ENCODE peak calls at places on chromosome 2, in six cellular contexts. K, F, B, J, I and Q are unnamed samples.

GRCh38 chr2:126877041-126877440 is 21.6 kb upstream of the TEX51 start:
- DNase-seq in F (no peak), I (no peak), B (no peak), K (no peak), J (no peak), Q (no peak)

GRCh38 chr2:12931211-12931844 is 214.6 kb downstream of the TRIB2 start:
- DNase-seq in B (no peak), F (peak), K (peak), J (peak), I (peak), Q (peak)

GRCh38 chr2:240254337-240255164 is 114.1 kb upstream of the OTOS start:
- DNase-seq in F (no peak), J (no peak), I (no peak), K (no peak), B (no peak), Q (no peak)

GRCh38 chr2:166074430-166074829 is 53.4 kb downstream of the SCN1A start:
- DNase-seq in K (no peak), I (no peak), J (peak), B (no peak), F (no peak), Q (no peak)

GRCh38 chr2:133377021-133377481 is 191.2 kb downstream of the NCKAP5 start:
- DNase-seq in F (no peak), J (peak), K (no peak), B (no peak), I (peak), Q (no peak)

GRCh38 chr2:67879586-67880290 is 183.1 kb downstream of the C1D start:
- DNase-seq in I (peak), J (peak), B (no peak), F (no peak), K (no peak), Q (peak)

GRCh38 chr2:56522605-56523089 is 338.9 kb downstream of the CCDC85A start:
- DNase-seq in K (no peak), J (peak), B (peak), I (no peak), F (no peak), Q (peak)

GRCh38 chr2:200968162-200968561 is 4.7 kb upstream of the ORC2 start:
- DNase-seq in I (peak), B (no peak), K (peak), J (no peak), F (no peak), Q (peak)

GRCh38 chr2:8573234-8573941 is 108.5 kb upstream of the ID2 start:
- DNase-seq in I (no peak), F (no peak), B (no peak), K (no peak), J (no peak), Q (no peak)

GRCh38 chr2:240520143-240520973 is 37.4 kb downstream of the ANKMY1 start:
- DNase-seq in B (no peak), K (no peak), J (no peak), F (no peak), I (no peak), Q (no peak)

GRCh38 chr2:201450910-201451329 is 338 bp downstream of the TRAK2 start:
- DNase-seq in B (no peak), K (no peak), F (no peak), I (no peak), J (peak), Q (no peak)

GRCh38 chr2:55498582-55498981 is 20.9 kb upstream of the CFAP36 start:
- DNase-seq in F (no peak), B (no peak), K (no peak), I (no peak), J (no peak), Q (no peak)

GRCh38 chr2:226607379-226607778 is 192.2 kb downstream of the IRS1 start:
- DNase-seq in K (no peak), I (no peak), J (peak), F (no peak), B (no peak), Q (peak)

GRCh38 chr2:148201075-148202004 is 180.4 kb downstream of the MBD5 start:
- DNase-seq in J (peak), K (peak), F (peak), B (peak), I (peak), Q (peak)

GRCh38 chr2:98461650-98462049 is 17.0 kb downstream of the INPP4A start:
- DNase-seq in B (no peak), K (no peak), I (no peak), J (no peak), F (no peak), Q (no peak)

GRCh38 chr2:139160838-139161237 is 380.6 kb upstream of the NXPH2 start:
- DNase-seq in F (no peak), B (no peak), I (no peak), J (peak), K (no peak), Q (no peak)

GRCh38 chr2:6471419-6471818 is 394.3 kb downstream of the CMPK2 start:
- DNase-seq in J (no peak), F (no peak), K (no peak), I (no peak), B (no peak), Q (no peak)

GRCh38 chr2:65263257-65263656 is 35.6 kb downstream of the ACTR2 start:
- DNase-seq in I (no peak), J (no peak), F (no peak), B (no peak), K (no peak), Q (no peak)

GRCh38 chr2:120231974-120232635 is 8.9 kb upstream of the TMEM185B start:
- DNase-seq in F (peak), J (peak), I (peak), K (no peak), B (no peak), Q (no peak)

GRCh38 chr2:173716458-173717052 is 248.6 kb downstream of the SP3 start:
- DNase-seq in B (no peak), K (no peak), F (no peak), I (peak), J (no peak), Q (peak)

GRCh38 chr2:197599285-197599965 is 76.0 kb downstream of the RFTN2 start:
- DNase-seq in B (no peak), I (peak), K (peak), F (peak), J (peak), Q (peak)

GRCh38 chr2:218400167-218400929 is 680 bp downstream of the CTDSP1 start:
- DNase-seq in I (peak), J (no peak), B (peak), K (peak), F (peak), Q (peak)

GRCh38 chr2:72924353-72925240 is 7.3 kb downstream of the EMX1 start:
- DNase-seq in K (peak), I (no peak), J (no peak), F (no peak), B (no peak), Q (no peak)

GRCh38 chr2:118686364-118686763 is 161.1 kb downstream of the EN1 start:
- DNase-seq in B (no peak), F (no peak), I (peak), K (no peak), J (peak), Q (peak)

GRCh38 chr2:74226648-74227213 is 28.3 kb downstream of the MTHFD2 start:
- DNase-seq in F (no peak), K (no peak), B (no peak), I (peak), J (peak), Q (peak)

GRCh38 chr2:233655043-233655442 is 16.7 kb upstream of the UGT1A9 start:
- DNase-seq in K (no peak), J (no peak), B (no peak), F (no peak), I (no peak), Q (no peak)
- TF ChIP-seq CTCF in K (no peak), J (no peak), B (no peak), F (no peak), I (no peak), Q (no peak)

GRCh38 chr2:47519147-47519537 is 116.2 kb downstream of the MSH2 start:
- DNase-seq in B (no peak), K (no peak), I (no peak), F (no peak), J (no peak), Q (no peak)

GRCh38 chr2:47520302-47520630 is 117.3 kb downstream of the MSH2 start:
- DNase-seq in B (no peak), J (no peak), I (no peak), F (no peak), K (peak), Q (no peak)

GRCh38 chr2:47521666-47522285 is 118.8 kb downstream of the MSH2 start:
- DNase-seq in J (no peak), F (no peak), K (no peak), B (no peak), I (no peak), Q (no peak)

GRCh38 chr2:47519604-47520301 is 116.8 kb downstream of the MSH2 start:
- DNase-seq in K (no peak), B (no peak), F (no peak), I (no peak), J (no peak), Q (no peak)

DNA sequence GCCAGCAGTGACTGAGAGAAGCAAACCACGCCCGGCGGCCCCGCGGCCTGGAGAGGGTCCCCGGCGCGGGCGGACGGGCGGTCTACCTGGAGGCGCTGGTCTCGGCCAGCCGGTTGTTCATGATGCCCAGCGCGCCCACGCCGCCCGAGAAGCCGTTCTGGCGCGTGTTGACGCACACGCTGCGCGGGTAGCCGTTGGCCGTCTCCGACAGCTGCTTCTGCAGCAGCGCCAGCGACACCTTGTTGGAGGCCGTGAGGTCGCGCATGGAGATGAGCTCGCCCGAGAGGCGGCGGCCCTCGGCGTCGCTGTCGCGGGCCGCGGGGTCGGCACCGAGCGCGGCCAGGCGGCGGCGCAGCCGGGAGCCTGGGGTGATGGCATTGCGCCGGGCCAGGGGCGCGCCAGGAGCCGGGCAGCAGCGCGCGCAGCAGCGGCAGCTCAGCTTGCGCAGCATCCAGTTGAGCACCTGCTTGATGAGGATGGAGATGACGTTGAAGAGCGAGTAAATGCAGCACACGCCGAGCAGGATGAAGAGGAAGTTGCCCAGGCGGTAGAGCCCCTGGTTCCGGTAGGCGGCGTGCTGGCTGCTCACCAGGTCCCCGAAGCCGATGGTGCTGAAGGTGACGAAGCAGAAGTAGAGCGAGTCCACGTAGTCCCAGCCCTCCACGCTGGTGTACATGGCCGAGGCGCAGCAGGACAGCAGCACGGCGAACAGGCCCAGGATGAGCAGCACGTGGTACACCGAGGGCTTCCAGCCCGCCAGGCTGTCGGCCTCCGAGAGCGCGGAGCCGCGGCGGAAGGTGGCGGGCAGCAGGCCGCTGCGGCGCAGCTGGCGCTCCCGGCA is 118.1 kb downstream of the MSH2 start:
- DNase-seq in J (peak), F (no peak), B (peak), I (peak), K (peak), Q (no peak)
- TF ChIP-seq CTCF in J (peak), F (no peak), B (no peak), I (peak), K (peak), Q (no peak)

GRCh38 chr2:175676813-175677212 is 325.3 kb downstream of the LNPK start:
- DNase-seq in I (no peak), F (no peak), B (no peak), K (no peak), J (no peak), Q (no peak)
- TF ChIP-seq CTCF in I (no peak), F (peak), B (no peak), K (peak), J (no peak), Q (no peak)

DNA sequence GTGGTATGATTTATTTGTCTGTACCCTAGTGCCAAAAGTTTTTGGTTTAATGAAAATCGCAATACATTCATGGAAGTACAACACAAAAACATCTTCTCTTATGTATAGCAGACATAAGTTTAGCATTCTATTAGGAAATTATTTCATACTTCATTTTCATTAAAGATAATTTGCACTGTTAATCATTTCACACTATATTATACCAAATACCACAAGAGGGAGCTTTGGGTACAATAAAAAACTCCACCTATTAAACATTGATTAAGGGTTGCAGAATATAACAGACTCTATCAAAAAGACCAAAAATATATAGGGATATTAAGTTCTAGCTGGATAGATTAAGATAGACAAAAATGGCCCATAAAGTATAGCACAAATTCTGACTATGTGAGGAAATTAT is 79.0 kb downstream of the SLC66A3 start:
- DNase-seq in J (peak), B (no peak), I (no peak), K (peak), F (no peak), Q (peak)
- TF ChIP-seq CTCF in J (peak), B (peak), I (peak), K (no peak), F (peak), Q (peak)

DNA sequence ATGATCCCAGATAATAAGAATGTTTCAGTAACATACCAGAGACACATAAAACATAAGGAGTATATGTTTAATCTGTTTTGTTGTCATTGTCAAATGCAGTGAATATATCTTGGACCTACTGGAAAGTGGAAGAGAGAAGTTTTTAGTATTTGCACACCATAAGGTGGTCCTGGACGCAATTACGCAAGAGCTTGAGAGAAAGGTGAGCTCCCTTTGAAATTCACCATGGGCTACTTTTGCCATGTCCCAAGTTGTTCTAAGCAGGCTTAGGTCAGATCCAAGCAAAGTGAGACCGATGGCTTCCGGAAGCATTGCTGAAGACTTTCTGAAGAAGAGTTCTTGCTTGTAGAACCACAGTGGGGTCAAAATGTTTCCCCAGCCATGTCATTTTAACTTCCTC is 30.8 kb upstream of the RPL37A start:
- DNase-seq in B (no peak), F (no peak), K (no peak), J (no peak), I (no peak), Q (no peak)
- TF ChIP-seq CTCF in B (no peak), F (no peak), K (no peak), J (no peak), I (no peak), Q (no peak)

GRCh38 chr2:23622966-23623665 is 238.1 kb downstream of the KLHL29 start:
- DNase-seq in J (no peak), B (peak), I (no peak), K (no peak), F (no peak), Q (no peak)

GRCh38 chr2:23625726-23626125 is 240.7 kb downstream of the KLHL29 start:
- DNase-seq in K (no peak), F (no peak), B (peak), J (no peak), I (no peak), Q (no peak)

GRCh38 chr2:23624915-23625314 is 239.9 kb downstream of the KLHL29 start:
- DNase-seq in F (no peak), J (no peak), B (peak), K (no peak), I (no peak), Q (no peak)

GRCh38 chr2:23622466-23622865 is 237.5 kb downstream of the KLHL29 start:
- DNase-seq in K (no peak), I (no peak), B (peak), F (no peak), J (no peak), Q (no peak)

DNA sequence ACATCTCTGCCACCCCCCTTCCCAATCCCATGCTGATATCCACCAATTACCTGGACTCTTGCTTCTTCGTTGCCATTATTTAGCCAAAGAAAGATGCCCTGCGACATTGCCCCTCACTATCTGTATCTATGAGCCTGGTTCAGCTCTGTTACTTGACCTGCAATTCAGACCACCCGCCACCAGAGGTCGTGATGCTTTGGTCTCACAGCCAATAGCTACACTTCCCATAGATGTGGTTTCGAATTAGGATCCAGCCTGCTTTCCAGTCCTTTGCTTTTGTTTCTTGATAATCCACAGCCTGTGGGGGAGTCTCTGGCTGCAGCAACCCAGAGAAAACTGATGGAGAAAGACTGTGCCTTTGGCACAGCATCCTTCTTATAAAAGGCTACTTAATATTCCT is 239.4 kb downstream of the KLHL29 start:
- DNase-seq in B (peak), F (peak), K (peak), J (no peak), I (no peak), Q (peak)
- TF ChIP-seq CTCF in B (peak), F (peak), K (peak), J (peak), I (peak), Q (peak)

DNA sequence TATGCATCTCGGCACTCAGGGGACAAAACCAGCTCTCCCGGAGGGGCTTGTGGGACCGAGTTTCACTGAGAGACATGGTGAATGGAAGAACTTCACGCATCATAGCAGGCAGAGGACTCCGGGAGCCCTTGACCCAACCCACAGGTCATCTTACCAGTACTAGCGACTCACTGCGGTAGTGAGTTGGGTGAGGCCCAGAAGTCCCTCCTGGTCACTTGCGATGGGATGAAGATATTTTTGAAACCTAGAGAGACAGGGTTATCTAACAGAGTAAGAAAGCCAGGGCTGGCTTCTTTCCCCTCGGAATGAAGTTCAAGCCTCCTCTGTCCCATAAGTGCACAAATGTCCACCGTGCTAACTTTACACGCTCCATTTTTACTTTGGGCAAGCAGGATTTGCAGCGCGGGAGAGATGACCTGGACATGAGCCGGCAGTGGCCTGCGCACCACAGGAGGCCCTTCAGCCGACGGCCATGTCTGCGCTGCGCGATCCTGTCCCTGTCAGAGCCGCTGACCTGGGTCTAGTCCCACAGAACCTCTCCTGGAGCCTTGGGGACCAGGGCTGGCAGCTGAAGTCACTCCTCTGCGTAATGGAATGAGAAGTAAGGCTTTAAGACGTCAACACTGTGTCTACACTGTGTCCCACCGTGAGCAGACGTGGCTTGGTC is 29.7 kb downstream of the ADI1 start:
- DNase-seq in B (no peak), J (no peak), I (no peak), K (no peak), F (no peak), Q (no peak)
- TF ChIP-seq CTCF in B (no peak), J (no peak), I (no peak), K (no peak), F (no peak), Q (no peak)

GRCh38 chr2:161428240-161428587 is 12.1 kb downstream of the TBR1 start:
- DNase-seq in B (no peak), I (no peak), K (no peak), J (no peak), F (no peak), Q (no peak)

GRCh38 chr2:161430416-161430815 is 14.3 kb downstream of the TBR1 start:
- DNase-seq in I (no peak), K (no peak), B (no peak), F (no peak), J (no peak), Q (no peak)

GRCh38 chr2:161436411-161436810 is 20.3 kb downstream of the TBR1 start:
- DNase-seq in I (peak), B (no peak), J (peak), K (no peak), F (no peak), Q (peak)

GRCh38 chr2:161434127-161434526 is 18.0 kb downstream of the TBR1 start:
- DNase-seq in F (no peak), I (no peak), J (no peak), K (no peak), B (no peak), Q (no peak)

GRCh38 chr2:161432107-161432506 is 16.0 kb downstream of the TBR1 start:
- DNase-seq in J (no peak), K (no peak), I (no peak), F (no peak), B (no peak), Q (no peak)
- TF ChIP-seq CTCF in J (no peak), K (no peak), I (no peak), F (no peak), B (no peak), Q (no peak)

GRCh38 chr2:23531280-23531679 is 146.3 kb downstream of the KLHL29 start:
- DNase-seq in K (no peak), J (no peak), F (no peak), I (no peak), B (no peak), Q (no peak)

GRCh38 chr2:23533014-23533730 is 148.2 kb downstream of the KLHL29 start:
- DNase-seq in J (no peak), B (no peak), K (no peak), I (no peak), F (no peak), Q (no peak)

GRCh38 chr2:23531881-23532280 is 146.9 kb downstream of the KLHL29 start:
- DNase-seq in F (no peak), K (no peak), I (no peak), B (no peak), J (no peak), Q (no peak)

GRCh38 chr2:23530909-23531276 is 145.9 kb downstream of the KLHL29 start:
- DNase-seq in B (no peak), J (no peak), F (no peak), I (no peak), K (no peak), Q (no peak)

GRCh38 chr2:23532311-23533013 is 147.5 kb downstream of the KLHL29 start:
- DNase-seq in B (no peak), F (no peak), I (no peak), K (no peak), J (no peak), Q (no peak)
- TF ChIP-seq CTCF in B (no peak), F (no peak), I (no peak), K (no peak), J (no peak), Q (no peak)